ENCODE peak calls at places on chromosomes 2 and 18, in nine cellular contexts. One of them, this sample, is unnamed.

GRCh38 chr2:83972123-83972522 is 487.0 kb downstream of the SUCLG1 start:
- DNase-seq in IMR-90: no peak
- DNase-seq in hepatocyte: no peak
- DNase-seq in HFF-Myc: no peak
- DNase-seq in HFFc6: no peak
- DNase-seq in fibroblast of lung: no peak
- DNase-seq in stomach: no peak
- DNase-seq in breast epithelium: no peak
- DNase-seq in fibroblast of pulmonary artery: peak
- DNase-seq in this sample: no peak

GRCh38 chr2:167980436-167980835 is 267.0 kb downstream of the STK39 start:
- DNase-seq in IMR-90: no peak
- DNase-seq in hepatocyte: no peak
- DNase-seq in HFF-Myc: no peak
- DNase-seq in HFFc6: no peak
- DNase-seq in fibroblast of lung: no peak
- DNase-seq in stomach: no peak
- DNase-seq in breast epithelium: no peak
- DNase-seq in fibroblast of pulmonary artery: no peak
- DNase-seq in this sample: no peak

GRCh38 chr2:13942111-13942510 is 690.4 kb upstream of the LRATD1 start:
- DNase-seq in IMR-90: no peak
- DNase-seq in hepatocyte: no peak
- DNase-seq in HFF-Myc: no peak
- DNase-seq in HFFc6: no peak
- DNase-seq in fibroblast of lung: no peak
- DNase-seq in stomach: no peak
- DNase-seq in breast epithelium: no peak
- DNase-seq in fibroblast of pulmonary artery: no peak
- DNase-seq in this sample: no peak

GRCh38 chr18:74271656-74272055 is 20.1 kb downstream of the CYB5A start:
- DNase-seq in IMR-90: peak
- DNase-seq in hepatocyte: no peak
- DNase-seq in HFF-Myc: no peak
- DNase-seq in HFFc6: peak
- DNase-seq in fibroblast of lung: no peak
- DNase-seq in stomach: no peak
- DNase-seq in breast epithelium: no peak
- DNase-seq in fibroblast of pulmonary artery: no peak
- DNase-seq in this sample: no peak

GRCh38 chr2:48341556-48342133 is 188.3 kb upstream of the STON1 start:
- DNase-seq in IMR-90: no peak
- DNase-seq in hepatocyte: no peak
- DNase-seq in HFF-Myc: no peak
- DNase-seq in HFFc6: no peak
- DNase-seq in fibroblast of lung: no peak
- DNase-seq in stomach: no peak
- DNase-seq in breast epithelium: no peak
- DNase-seq in fibroblast of pulmonary artery: no peak
- DNase-seq in this sample: no peak

GRCh38 chr2:138034536-138034935 is 70.3 kb downstream of the HNMT start:
- DNase-seq in IMR-90: no peak
- DNase-seq in hepatocyte: no peak
- DNase-seq in HFF-Myc: no peak
- DNase-seq in HFFc6: no peak
- DNase-seq in fibroblast of lung: no peak
- DNase-seq in stomach: no peak
- DNase-seq in breast epithelium: no peak
- DNase-seq in fibroblast of pulmonary artery: no peak
- DNase-seq in this sample: no peak

GRCh38 chr18:6055711-6056110 is 160.4 kb upstream of the TMEM200C start:
- DNase-seq in IMR-90: peak
- DNase-seq in hepatocyte: no peak
- DNase-seq in HFF-Myc: peak
- DNase-seq in HFFc6: peak
- DNase-seq in fibroblast of lung: peak
- DNase-seq in stomach: no peak
- DNase-seq in breast epithelium: no peak
- DNase-seq in fibroblast of pulmonary artery: peak
- DNase-seq in this sample: no peak

GRCh38 chr2:67954125-67954748 is 108.6 kb downstream of the C1D start:
- DNase-seq in IMR-90: no peak
- DNase-seq in hepatocyte: peak
- DNase-seq in HFF-Myc: no peak
- DNase-seq in HFFc6: no peak
- DNase-seq in fibroblast of lung: no peak
- DNase-seq in stomach: peak
- DNase-seq in breast epithelium: no peak
- DNase-seq in fibroblast of pulmonary artery: no peak
- DNase-seq in this sample: no peak

GRCh38 chr2:54660752-54661151 is 62.7 kb upstream of the EML6 start:
- DNase-seq in IMR-90: no peak
- DNase-seq in hepatocyte: no peak
- DNase-seq in HFF-Myc: no peak
- DNase-seq in HFFc6: no peak
- DNase-seq in fibroblast of lung: no peak
- DNase-seq in stomach: no peak
- DNase-seq in breast epithelium: no peak
- DNase-seq in fibroblast of pulmonary artery: no peak
- DNase-seq in this sample: no peak
- TF ChIP-seq CTCF in IMR-90: no peak
- TF ChIP-seq CTCF in hepatocyte: no peak
- TF ChIP-seq CTCF in HFF-Myc: no peak
- TF ChIP-seq CTCF in HFFc6: peak
- TF ChIP-seq CTCF in fibroblast of lung: no peak
- TF ChIP-seq CTCF in stomach: no peak
- TF ChIP-seq CTCF in breast epithelium: no peak
- TF ChIP-seq CTCF in fibroblast of pulmonary artery: no peak
- TF ChIP-seq CTCF in this sample: no peak

DNA sequence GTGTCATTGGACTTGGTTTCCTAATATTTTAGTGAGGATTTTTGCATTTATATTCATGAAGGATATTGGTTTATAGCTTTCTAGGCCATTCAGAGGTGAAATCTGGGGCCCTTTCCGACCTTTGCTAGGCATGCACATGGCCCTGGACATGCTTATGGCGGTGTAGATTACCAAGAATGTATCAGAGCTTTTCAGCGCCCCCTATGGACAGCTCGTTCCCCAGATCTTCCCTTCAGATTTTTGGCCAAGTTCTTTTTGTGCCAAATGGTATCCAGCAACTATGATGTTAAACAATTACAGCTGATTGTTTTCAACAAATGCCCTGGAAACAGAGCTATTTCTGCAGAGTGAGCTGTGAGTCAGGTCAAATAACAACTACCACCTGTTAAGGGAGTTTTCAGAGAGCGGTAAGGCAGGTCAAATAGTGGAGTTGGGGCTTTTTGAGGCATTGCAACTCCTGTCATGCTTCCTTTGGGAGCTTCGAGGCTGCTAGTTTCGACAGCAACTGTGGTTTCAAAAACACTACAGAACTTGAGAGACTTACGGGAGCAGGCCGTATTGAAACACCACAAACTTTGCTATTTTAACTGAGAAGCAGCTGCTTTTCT is 188.3 kb downstream of the ZNF516 start:
- DNase-seq in IMR-90: no peak
- DNase-seq in hepatocyte: no peak
- DNase-seq in HFF-Myc: peak
- DNase-seq in HFFc6: no peak
- DNase-seq in fibroblast of lung: no peak
- DNase-seq in stomach: no peak
- DNase-seq in breast epithelium: no peak
- DNase-seq in fibroblast of pulmonary artery: no peak
- DNase-seq in this sample: no peak
- TF ChIP-seq CTCF in IMR-90: no peak
- TF ChIP-seq CTCF in hepatocyte: no peak
- TF ChIP-seq CTCF in HFF-Myc: peak
- TF ChIP-seq CTCF in HFFc6: peak
- TF ChIP-seq CTCF in fibroblast of lung: no peak
- TF ChIP-seq CTCF in stomach: no peak
- TF ChIP-seq CTCF in breast epithelium: no peak
- TF ChIP-seq CTCF in fibroblast of pulmonary artery: no peak
- TF ChIP-seq CTCF in this sample: peak

GRCh38 chr2:105140237-105140568 is 101.3 kb upstream of the GPR45 start:
- DNase-seq in IMR-90: no peak
- DNase-seq in hepatocyte: no peak
- DNase-seq in HFF-Myc: no peak
- DNase-seq in HFFc6: no peak
- DNase-seq in fibroblast of lung: no peak
- DNase-seq in stomach: no peak
- DNase-seq in breast epithelium: no peak
- DNase-seq in fibroblast of pulmonary artery: no peak
- DNase-seq in this sample: no peak
- TF ChIP-seq CTCF in IMR-90: no peak
- TF ChIP-seq CTCF in hepatocyte: no peak
- TF ChIP-seq CTCF in HFF-Myc: no peak
- TF ChIP-seq CTCF in HFFc6: no peak
- TF ChIP-seq CTCF in fibroblast of lung: no peak
- TF ChIP-seq CTCF in stomach: no peak
- TF ChIP-seq CTCF in breast epithelium: no peak
- TF ChIP-seq CTCF in fibroblast of pulmonary artery: no peak
- TF ChIP-seq CTCF in this sample: no peak

DNA sequence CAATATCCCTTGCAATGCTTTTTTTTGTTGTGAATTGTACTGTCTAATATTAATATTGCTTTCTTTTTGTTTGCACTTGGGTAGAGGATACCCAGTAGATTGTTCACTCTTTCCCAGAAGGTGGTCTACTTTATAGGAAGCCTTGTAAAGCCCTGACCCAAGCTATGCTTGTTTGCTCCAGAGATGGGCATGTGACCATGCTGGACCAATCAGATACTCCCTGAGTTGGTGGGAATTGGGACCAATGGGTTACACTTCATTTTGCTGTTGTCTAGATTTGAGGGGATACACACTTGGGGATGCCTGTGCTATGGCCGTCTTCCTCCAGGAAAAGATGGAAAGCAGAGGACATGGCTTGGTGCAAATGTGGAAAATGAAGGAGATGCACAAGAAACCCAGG is 314.3 kb downstream of the DYSF start:
- DNase-seq in IMR-90: no peak
- DNase-seq in hepatocyte: no peak
- DNase-seq in HFF-Myc: no peak
- DNase-seq in HFFc6: no peak
- DNase-seq in fibroblast of lung: no peak
- DNase-seq in stomach: no peak
- DNase-seq in breast epithelium: no peak
- DNase-seq in fibroblast of pulmonary artery: no peak
- DNase-seq in this sample: no peak
- TF ChIP-seq CTCF in IMR-90: no peak
- TF ChIP-seq CTCF in hepatocyte: no peak
- TF ChIP-seq CTCF in HFF-Myc: no peak
- TF ChIP-seq CTCF in HFFc6: no peak
- TF ChIP-seq CTCF in fibroblast of lung: no peak
- TF ChIP-seq CTCF in stomach: no peak
- TF ChIP-seq CTCF in breast epithelium: no peak
- TF ChIP-seq CTCF in fibroblast of pulmonary artery: no peak
- TF ChIP-seq CTCF in this sample: no peak

DNA sequence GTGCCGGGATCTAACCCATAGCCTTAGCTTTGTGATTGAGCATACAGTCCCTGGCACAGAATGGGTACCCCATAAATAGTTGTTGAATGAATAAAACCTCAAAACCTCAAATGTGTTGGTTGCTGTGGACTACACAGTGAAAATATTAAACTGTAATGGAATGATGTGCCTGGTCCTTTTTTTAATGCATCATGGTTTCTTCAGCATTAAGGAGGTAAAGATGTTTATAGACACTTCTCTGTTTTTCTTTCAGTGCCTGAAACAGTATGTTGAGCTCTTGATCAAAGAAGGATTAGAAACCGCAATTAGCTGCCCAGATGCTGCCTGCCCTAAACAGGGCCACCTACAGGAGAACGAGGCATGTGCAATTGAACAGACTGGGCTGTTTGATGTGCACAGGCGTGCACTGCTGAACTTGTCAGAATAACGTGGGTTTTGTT is 97.0 kb downstream of the RNF144A start:
- DNase-seq in IMR-90: no peak
- DNase-seq in hepatocyte: no peak
- DNase-seq in HFF-Myc: no peak
- DNase-seq in HFFc6: no peak
- DNase-seq in fibroblast of lung: no peak
- DNase-seq in stomach: no peak
- DNase-seq in breast epithelium: no peak
- DNase-seq in fibroblast of pulmonary artery: peak
- DNase-seq in this sample: no peak
- TF ChIP-seq CTCF in IMR-90: no peak
- TF ChIP-seq CTCF in hepatocyte: peak
- TF ChIP-seq CTCF in HFF-Myc: peak
- TF ChIP-seq CTCF in HFFc6: no peak
- TF ChIP-seq CTCF in fibroblast of lung: no peak
- TF ChIP-seq CTCF in stomach: peak
- TF ChIP-seq CTCF in breast epithelium: no peak
- TF ChIP-seq CTCF in fibroblast of pulmonary artery: peak
- TF ChIP-seq CTCF in this sample: peak